ENCODE peak calls at places on chromosomes 13 and 19, in seven cellular contexts. U, S, Y, W, V, H and O are unnamed samples.

GRCh38 chr13:40236566-40237168 is 429.8 kb downstream of the FOXO1 start:
- DNase-seq in Y (no peak), S (no peak), W (no peak), U (no peak), H (no peak), V (no peak), O (no peak)

GRCh38 chr19:36009220-36009619 is 607 bp upstream of the SYNE4 start:
- DNase-seq in W (peak), S (peak), Y (no peak), H (peak), U (peak), V (peak), O (no peak)

GRCh38 chr13:32117696-32118095 is 86.1 kb downstream of the FRY start:
- DNase-seq in V (no peak), H (no peak), W (no peak), U (no peak), S (no peak), Y (no peak), O (no peak)

GRCh38 chr13:77305276-77305675 is 21.6 kb downstream of the MYCBP2 start:
- DNase-seq in H (no peak), U (no peak), S (no peak), W (no peak), Y (no peak), V (no peak), O (no peak)

GRCh38 chr13:110493161-110493593 is 68.3 kb downstream of the RAB20 start:
- DNase-seq in S (no peak), H (no peak), W (no peak), Y (no peak), V (no peak), U (no peak), O (no peak)

GRCh38 chr19:28403698-28404099 is 809.3 kb downstream of the UQCRFS1 start:
- DNase-seq in S (no peak), Y (no peak), W (no peak), U (no peak), H (no peak), V (no peak), O (no peak)

GRCh38 chr13:28684257-28684656 is 25.3 kb downstream of the POMP start:
- DNase-seq in V (no peak), Y (no peak), U (no peak), H (no peak), W (no peak), S (peak), O (peak)

GRCh38 chr13:113969311-113969972 is 4.4 kb downstream of the C13orf46 start:
- DNase-seq in U (no peak), V (no peak), S (no peak), Y (no peak), W (no peak), H (no peak), O (no peak)

GRCh38 chr19:30621326-30621920 is 249.2 kb downstream of the ZNF536 start:
- DNase-seq in Y (no peak), W (no peak), S (no peak), V (no peak), U (no peak), H (no peak), O (no peak)

GRCh38 chr19:39032164-39032918 is at the start of gene FBXO27:
- DNase-seq in V (no peak), S (peak), U (peak), H (peak), Y (no peak), W (peak), O (no peak)

GRCh38 chr13:83221256-83221655 is 661.0 kb downstream of the SLITRK1 start:
- DNase-seq in W (peak), S (no peak), H (no peak), U (no peak), Y (no peak), V (no peak), O (no peak)

GRCh38 chr13:109734002-109734785 is 52.2 kb downstream of the IRS2 start:
- DNase-seq in H (no peak), S (no peak), Y (no peak), U (no peak), V (no peak), W (no peak), O (peak)

GRCh38 chr13:20359335-20359734 is 127.2 kb upstream of the GJB6 start:
- DNase-seq in H (no peak), S (no peak), U (no peak), V (no peak), W (peak), Y (no peak), O (no peak)